ENCODE peak calls at places on chromosome 12, in four cellular contexts. One of them, this sample, is unnamed.
A peak's percentile ranks its signal among the peaks of the same experiment; 100 is the strongest.

GRCh38 chr12:48510111-48510510 is 15.3 kb upstream of the OR8S1 start:
- DNase-seq in H9: no peak
- DNase-seq in PC-3: no peak
- DNase-seq in hepatocyte: no peak
- DNase-seq in this sample: no peak

GRCh38 chr12:130795906-130796305 is 43.1 kb downstream of the STX2 start:
- DNase-seq in H9: no peak
- DNase-seq in PC-3: no peak
- DNase-seq in hepatocyte: no peak
- DNase-seq in this sample: no peak

GRCh38 chr12:117042171-117042809 is 56.9 kb downstream of the TESC start:
- DNase-seq in hepatocyte: peak; percentile 80
- DNase-seq in PC-3: no peak
- DNase-seq in H9: no peak
- DNase-seq in this sample: peak; percentile 45

GRCh38 chr12:17928708-17929366 is 161.2 kb downstream of the RERGL start:
- DNase-seq in H9: no peak
- DNase-seq in PC-3: peak; percentile 88
- DNase-seq in hepatocyte: peak; percentile 30
- DNase-seq in this sample: peak; percentile 13

GRCh38 chr12:122048156-122048555 is 26.5 kb downstream of the BCL7A start:
- DNase-seq in hepatocyte: peak; percentile 54
- DNase-seq in H9: no peak
- DNase-seq in PC-3: no peak
- DNase-seq in this sample: no peak

GRCh38 chr12:123250471-123251383 is 17.5 kb downstream of the MTRFR start:
- DNase-seq in PC-3: peak; percentile 89
- DNase-seq in H9: peak; percentile 83
- DNase-seq in hepatocyte: peak; percentile 88
- DNase-seq in this sample: peak; percentile 94

GRCh38 chr12:30694412-30694955 is 1.2 kb downstream of the IPO8 start:
- DNase-seq in hepatocyte: peak; percentile 28
- DNase-seq in PC-3: peak; percentile 19
- DNase-seq in H9: no peak
- DNase-seq in this sample: peak; percentile 45

GRCh38 chr12:87856-88255 is 21.3 kb downstream of the IQSEC3 start:
- DNase-seq in PC-3: no peak
- DNase-seq in H9: no peak
- DNase-seq in hepatocyte: no peak
- DNase-seq in this sample: no peak

GRCh38 chr12:96862326-96862725 is 44.7 kb upstream of the NEDD1 start:
- DNase-seq in PC-3: peak; percentile 25
- DNase-seq in H9: no peak
- DNase-seq in hepatocyte: no peak
- DNase-seq in this sample: no peak

GRCh38 chr12:12877145-12877544 is 14.2 kb upstream of the GPRC5A start:
- DNase-seq in H9: no peak
- DNase-seq in hepatocyte: no peak
- DNase-seq in PC-3: no peak
- DNase-seq in this sample: no peak

GRCh38 chr12:7542813-7543212 is 39.2 kb upstream of the CD163 start:
- DNase-seq in hepatocyte: no peak
- DNase-seq in PC-3: no peak
- DNase-seq in H9: no peak
- DNase-seq in this sample: no peak

GRCh38 chr12:31363416-31363809 is 37.5 kb upstream of the SINHCAF start:
- DNase-seq in PC-3: no peak
- DNase-seq in hepatocyte: peak; percentile 18
- DNase-seq in H9: peak; percentile 37
- DNase-seq in this sample: no peak

GRCh38 chr12:24226745-24227350 is 277.4 kb upstream of the SOX5 start:
- DNase-seq in H9: no peak
- DNase-seq in hepatocyte: peak; percentile 59
- DNase-seq in PC-3: peak; percentile 3
- DNase-seq in this sample: no peak

GRCh38 chr12:95218852-95219171 is 1.2 kb downstream of the VEZT start:
- DNase-seq in PC-3: peak; percentile 22
- DNase-seq in H9: no peak
- DNase-seq in hepatocyte: no peak
- DNase-seq in this sample: no peak

GRCh38 chr12:131097247-131098177 is 143.8 kb downstream of the ADGRD1 start:
- DNase-seq in PC-3: no peak
- DNase-seq in hepatocyte: no peak
- DNase-seq in H9: peak; percentile 25
- DNase-seq in this sample: no peak

GRCh38 chr12:65720739-65721138 is 103.5 kb upstream of the HMGA2 start:
- DNase-seq in PC-3: no peak
- DNase-seq in hepatocyte: no peak
- DNase-seq in H9: no peak
- DNase-seq in this sample: no peak

GRCh38 chr12:127781336-127781735 is 485.6 kb upstream of the TMEM132C start:
- DNase-seq in hepatocyte: no peak
- DNase-seq in PC-3: no peak
- DNase-seq in H9: no peak
- DNase-seq in this sample: no peak

GRCh38 chr12:93387780-93388179 is 10.1 kb downstream of the NUDT4 start:
- DNase-seq in H9: no peak
- DNase-seq in PC-3: peak; percentile 60
- DNase-seq in hepatocyte: no peak
- DNase-seq in this sample: no peak

GRCh38 chr12:95002754-95003153 is 743 bp downstream of the NDUFA12 start:
- DNase-seq in hepatocyte: no peak
- DNase-seq in H9: no peak
- DNase-seq in PC-3: no peak
- DNase-seq in this sample: no peak

GRCh38 chr12:66203820-66204219 is 14.8 kb downstream of the IRAK3 start:
- DNase-seq in H9: no peak
- DNase-seq in hepatocyte: no peak
- DNase-seq in PC-3: peak; percentile 9
- DNase-seq in this sample: no peak

GRCh38 chr12:132102297-132102696 is 41.8 kb downstream of the DDX51 start:
- DNase-seq in hepatocyte: no peak
- DNase-seq in PC-3: no peak
- DNase-seq in H9: no peak
- DNase-seq in this sample: no peak

GRCh38 chr12:100229876-100230275 is 29.3 kb downstream of the ACTR6 start:
- DNase-seq in hepatocyte: peak; percentile 17
- DNase-seq in H9: no peak
- DNase-seq in PC-3: peak; percentile 96
- DNase-seq in this sample: peak; percentile 95

GRCh38 chr12:18483723-18484325 is 222.5 kb downstream of the PIK3C2G start:
- DNase-seq in H9: no peak
- DNase-seq in hepatocyte: no peak
- DNase-seq in PC-3: no peak
- DNase-seq in this sample: no peak

GRCh38 chr12:123055281-123055766 is 74.8 kb downstream of the ARL6IP4 start:
- DNase-seq in H9: no peak
- DNase-seq in hepatocyte: no peak
- DNase-seq in PC-3: no peak
- DNase-seq in this sample: no peak

GRCh38 chr12:50620050-50620974 is 115.5 kb downstream of the DIP2B start:
- DNase-seq in H9: no peak
- DNase-seq in PC-3: peak; percentile 88
- DNase-seq in hepatocyte: peak; percentile 63
- DNase-seq in this sample: peak; percentile 68

GRCh38 chr12:79535751-79536150 is 155.0 kb downstream of the PAWR start:
- DNase-seq in PC-3: no peak
- DNase-seq in H9: no peak
- DNase-seq in hepatocyte: no peak
- DNase-seq in this sample: no peak

GRCh38 chr12:49733219-49734017 is 7.9 kb upstream of the TMBIM6 start:
- DNase-seq in PC-3: no peak
- DNase-seq in H9: peak; percentile 64
- DNase-seq in hepatocyte: no peak
- DNase-seq in this sample: no peak

GRCh38 chr12:13691598-13691997 is 289.8 kb downstream of the GRIN2B start:
- DNase-seq in H9: no peak
- DNase-seq in PC-3: no peak
- DNase-seq in hepatocyte: no peak
- DNase-seq in this sample: no peak

GRCh38 chr12:112527501-112527900 is 108.8 kb downstream of the PTPN11 start:
- DNase-seq in H9: no peak
- DNase-seq in PC-3: no peak
- DNase-seq in hepatocyte: no peak
- DNase-seq in this sample: no peak

GRCh38 chr12:115224031-115224430 is 540.1 kb upstream of the TBX3 start:
- DNase-seq in hepatocyte: peak; percentile 60
- DNase-seq in PC-3: no peak
- DNase-seq in H9: no peak
- DNase-seq in this sample: no peak

GRCh38 chr12:73867147-73867546 is 670.5 kb upstream of the ATXN7L3B start:
- DNase-seq in H9: no peak
- DNase-seq in PC-3: peak; percentile 68
- DNase-seq in hepatocyte: no peak
- DNase-seq in this sample: no peak

GRCh38 chr12:105978686-105979085 is 160.1 kb downstream of the NUAK1 start:
- DNase-seq in PC-3: no peak
- DNase-seq in hepatocyte: no peak
- DNase-seq in H9: no peak
- DNase-seq in this sample: no peak

GRCh38 chr12:113135178-113136127 is at the start of gene RASAL1:
- DNase-seq in hepatocyte: peak; percentile 41
- DNase-seq in PC-3: peak; percentile 44
- DNase-seq in H9: peak; percentile 97
- DNase-seq in this sample: peak; percentile 97

GRCh38 chr12:74885775-74886174 is 323.9 kb downstream of the KCNC2 start:
- DNase-seq in hepatocyte: no peak
- DNase-seq in PC-3: no peak
- DNase-seq in H9: no peak
- DNase-seq in this sample: no peak

GRCh38 chr12:122283680-122284079 is 17.4 kb upstream of the VPS33A start:
- DNase-seq in hepatocyte: no peak
- DNase-seq in H9: no peak
- DNase-seq in PC-3: no peak
- DNase-seq in this sample: no peak

GRCh38 chr12:104737113-104737512 is 221.0 kb downstream of the SLC41A2 start:
- DNase-seq in hepatocyte: no peak
- DNase-seq in H9: no peak
- DNase-seq in PC-3: no peak
- DNase-seq in this sample: no peak

GRCh38 chr12:68899251-68899771 is 33.7 kb downstream of the CPM start:
- DNase-seq in PC-3: peak; percentile 62
- DNase-seq in hepatocyte: peak; percentile 74
- DNase-seq in H9: no peak
- DNase-seq in this sample: no peak
- H3K79me2 ChIP-seq in PC-3: no peaks in the 10 kb centered on the region
- H3K79me2 ChIP-seq in hepatocyte: no peaks in the 10 kb centered on the region
- H3K79me2 ChIP-seq in H9: no peaks in the 10 kb centered on the region
- H3K79me2 ChIP-seq in this sample: no peaks in the 10 kb centered on the region

GRCh38 chr12:1665366-1665765 is 25.5 kb upstream of the ADIPOR2 start:
- DNase-seq in hepatocyte: no peak
- DNase-seq in PC-3: no peak
- DNase-seq in H9: no peak
- DNase-seq in this sample: no peak
- H2AFZ ChIP-seq in hepatocyte: no peak overlapping the region
- H2AFZ ChIP-seq in PC-3: no peak overlapping the region
- H2AFZ ChIP-seq in H9: no peak overlapping the region
- H2AFZ ChIP-seq in this sample: no peak overlapping the region

DNA sequence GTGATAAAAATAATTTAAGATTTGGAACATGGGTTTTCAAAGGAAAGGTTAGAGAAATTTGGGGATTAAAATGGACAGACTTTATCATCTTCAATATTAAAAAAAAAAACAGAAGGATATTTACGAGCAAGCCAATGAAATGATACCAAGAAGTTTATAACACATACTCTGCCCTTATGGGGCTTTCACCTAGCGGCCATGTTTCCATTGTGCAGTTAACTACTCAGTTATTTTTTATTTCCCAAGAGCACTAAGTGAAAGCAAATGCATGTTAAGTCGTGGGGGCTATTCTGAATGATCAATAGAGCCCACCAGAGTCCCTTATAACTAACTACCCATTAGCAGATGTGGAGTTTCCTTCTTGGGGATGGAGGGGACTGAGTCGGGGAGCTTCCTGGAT is 53.9 kb downstream of the ETV6 start:
- DNase-seq in PC-3: no peak
- DNase-seq in H9: no peak
- DNase-seq in hepatocyte: no peak
- DNase-seq in this sample: no peak
- H3K79me2 ChIP-seq in PC-3: peaks cover 3% of the 10 kb centered on the region
- H3K79me2 ChIP-seq in H9: no peaks in the 10 kb centered on the region
- H3K79me2 ChIP-seq in hepatocyte: peaks cover 77% of the 10 kb centered on the region
- H3K79me2 ChIP-seq in this sample: peaks cover 28% of the 10 kb centered on the region

GRCh38 chr12:57726884-57727757 is 11.4 kb downstream of the AGAP2 start:
- DNase-seq in hepatocyte: peak; percentile 46
- DNase-seq in PC-3: no peak
- DNase-seq in H9: peak; percentile 57
- DNase-seq in this sample: no peak
- H2AFZ ChIP-seq in hepatocyte: peak overlapping the region; percentile 62
- H2AFZ ChIP-seq in PC-3: peak overlapping the region; percentile 100
- H2AFZ ChIP-seq in H9: no peak overlapping the region
- H2AFZ ChIP-seq in this sample: no peak overlapping the region

DNA sequence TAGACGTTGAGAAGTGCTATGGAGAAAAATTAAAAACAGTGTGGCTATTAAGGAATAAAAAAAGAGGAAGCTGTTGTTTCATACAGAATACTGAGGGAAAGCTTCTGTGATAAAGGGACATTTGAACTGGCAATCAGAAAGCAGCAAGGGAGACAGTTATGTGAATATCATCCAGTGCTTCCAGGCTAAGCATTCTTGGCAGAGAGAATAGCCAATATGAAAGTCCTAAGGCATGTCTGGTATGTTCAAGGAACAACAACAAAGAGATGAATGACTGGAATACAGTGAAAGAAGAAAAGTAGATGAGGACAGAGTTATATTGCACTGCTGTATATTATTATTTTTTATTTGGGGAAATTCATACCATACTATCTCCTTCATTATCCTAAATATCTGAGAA is 23.9 kb downstream of the SCAF11 start:
- DNase-seq in PC-3: no peak
- DNase-seq in H9: no peak
- DNase-seq in hepatocyte: no peak
- DNase-seq in this sample: no peak
- H3K79me2 ChIP-seq in PC-3: peaks cover 83% of the 10 kb centered on the region
- H3K79me2 ChIP-seq in H9: peaks cover 3% of the 10 kb centered on the region
- H3K79me2 ChIP-seq in hepatocyte: peaks cover 100% of the 10 kb centered on the region
- H3K79me2 ChIP-seq in this sample: peaks cover 74% of the 10 kb centered on the region

GRCh38 chr12:91575631-91576030 is 393.0 kb upstream of the DCN start:
- DNase-seq in H9: no peak
- DNase-seq in hepatocyte: no peak
- DNase-seq in PC-3: no peak
- DNase-seq in this sample: no peak
- H2AFZ ChIP-seq in H9: no peak overlapping the region
- H2AFZ ChIP-seq in hepatocyte: no peak overlapping the region
- H2AFZ ChIP-seq in PC-3: no peak overlapping the region
- H2AFZ ChIP-seq in this sample: no peak overlapping the region

GRCh38 chr12:26825459-26826016 is 7.5 kb downstream of the ITPR2 start:
- DNase-seq in PC-3: no peak
- DNase-seq in H9: no peak
- DNase-seq in hepatocyte: no peak
- DNase-seq in this sample: no peak
- H3K79me2 ChIP-seq in PC-3: no peaks in the 10 kb centered on the region
- H3K79me2 ChIP-seq in H9: peaks cover 39% of the 10 kb centered on the region
- H3K79me2 ChIP-seq in hepatocyte: peaks cover 90% of the 10 kb centered on the region
- H3K79me2 ChIP-seq in this sample: peaks cover 17% of the 10 kb centered on the region